ENCODE peak calls at places on chromosomes 2 and 18, in seven cellular contexts. E is NCI-H345, L is frontal cortex, X is astrocyte, O is T-cell, V is renal cortical epithelial cell, R is suprapubic skin. P is an unnamed sample.

GRCh38 chr2:121949271-121949670 is 193.8 kb downstream of the TSN start:
- DNase-seq in E (no peak), L (no peak), X (no peak), O (no peak), V (no peak), R (no peak), P (no peak)

GRCh38 chr2:183229386-183229785 is 105.1 kb downstream of the NUP35 start:
- DNase-seq in E (no peak), L (no peak), X (peak; percentile 70), O (no peak), V (peak; percentile 55), R (no peak), P (no peak)

GRCh38 chr2:130380096-130380934 is 24.5 kb downstream of the PTPN18 start:
- DNase-seq in E (no peak), L (no peak), X (no peak), O (no peak), V (no peak), R (no peak), P (no peak)

GRCh38 chr2:206443735-206444527 is 599 bp downstream of the ADAM23 start:
- DNase-seq in E (peak; percentile 51), L (peak; percentile 72), X (peak; percentile 20), O (peak; percentile 4), V (no peak), R (no peak), P (peak; percentile 53)

GRCh38 chr2:903223-903900 is 47.3 kb upstream of the SNTG2 start:
- DNase-seq in E (peak; percentile 30), L (no peak), X (no peak), O (no peak), V (no peak), R (no peak), P (no peak)

GRCh38 chr2:71524476-71524875 is 71.1 kb downstream of the DYSF start:
- DNase-seq in E (no peak), L (no peak), X (no peak), O (no peak), V (no peak), R (peak; percentile 40), P (no peak)

GRCh38 chr2:228681426-228681825 is 499.9 kb upstream of the SPHKAP start:
- DNase-seq in E (no peak), L (no peak), X (peak; percentile 40), O (no peak), V (peak; percentile 63), R (no peak), P (no peak)

GRCh38 chr2:22903616-22904015 is 481.4 kb upstream of the KLHL29 start:
- DNase-seq in E (no peak), L (no peak), X (no peak), O (no peak), V (peak; percentile 59), R (no peak), P (no peak)

GRCh38 chr2:20425371-20425881 is 21.4 kb upstream of the RHOB start:
- DNase-seq in E (no peak), L (no peak), X (peak; percentile 64), O (no peak), V (peak; percentile 35), R (peak; percentile 33), P (no peak)

GRCh38 chr2:365367-366275 is 77.7 kb upstream of the ALKAL2 start:
- DNase-seq in E (no peak), L (no peak), X (no peak), O (no peak), V (no peak), R (no peak), P (no peak)

GRCh38 chr2:112821682-112822081 is 14.9 kb downstream of the IL1B start:
- DNase-seq in E (no peak), L (no peak), X (no peak), O (no peak), V (no peak), R (no peak), P (no peak)

GRCh38 chr18:54777118-54777791 is 51.0 kb upstream of the RAB27B start:
- DNase-seq in E (no peak), L (no peak), X (no peak), O (no peak), V (peak; percentile 76), R (no peak), P (no peak)

GRCh38 chr18:56270851-56271250 is 367.5 kb downstream of the TXNL1 start:
- DNase-seq in E (no peak), L (no peak), X (no peak), O (no peak), V (no peak), R (no peak), P (no peak)

GRCh38 chr2:100482741-100483140 is 12.5 kb downstream of the NMS start:
- DNase-seq in E (no peak), L (no peak), X (no peak), O (no peak), V (no peak), R (no peak), P (no peak)

GRCh38 chr2:180063494-180063893 is 56.4 kb upstream of the CWC22 start:
- DNase-seq in E (no peak), L (no peak), X (no peak), O (no peak), V (no peak), R (no peak), P (no peak)

GRCh38 chr18:61581578-61582204 is 248.5 kb downstream of the CDH20 start:
- DNase-seq in E (peak; percentile 82), L (peak; percentile 36), X (peak; percentile 23), O (peak; percentile 64), V (no peak), R (peak; percentile 87), P (peak; percentile 56)

GRCh38 chr2:64952896-64953482 is 36.2 kb upstream of the SLC1A4 start:
- DNase-seq in E (no peak), L (no peak), X (peak; percentile 92), O (no peak), V (peak; percentile 80), R (no peak), P (no peak)

GRCh38 chr2:239803764-239804111 is 221.4 kb downstream of the NDUFA10 start:
- DNase-seq in E (no peak), L (no peak), X (no peak), O (no peak), V (no peak), R (no peak), P (no peak)

GRCh38 chr2:31983762-31984467 is 26.9 kb downstream of the MEMO1 start:
- DNase-seq in E (no peak), L (no peak), X (no peak), O (no peak), V (no peak), R (no peak), P (no peak)

GRCh38 chr2:9941196-9941995 is 10.1 kb upstream of the GRHL1 start:
- DNase-seq in E (no peak), L (no peak), X (peak; percentile 84), O (no peak), V (peak; percentile 59), R (no peak), P (no peak)

GRCh38 chr2:237673130-237673921 is 45.9 kb downstream of the LRRFIP1 start:
- DNase-seq in E (peak; percentile 96), L (no peak), X (peak; percentile 59), O (peak; percentile 92), V (no peak), R (peak; percentile 93), P (no peak)

GRCh38 chr2:148209598-148209997 is 188.7 kb downstream of the MBD5 start:
- DNase-seq in E (no peak), L (no peak), X (no peak), O (no peak), V (no peak), R (no peak), P (no peak)

P was measured in GM12892.